ENCODE peak calls at places on chromosomes 3 and 15, in six cellular contexts. L is CD4-positive, alpha-beta T cell; E is progenitor cell of endocrine pancreas; X is T-helper 2 cell; V is posterior cingulate gyrus; C is Calu3. O is an unnamed sample.

GRCh38 chr15:26974120-26974780 is 3.3 kb downstream of the GABRG3 start:
- DNase-seq in L (no peak), E (no peak), X (no peak), V (no peak), C (no peak), O (peak)

GRCh38 chr15:57045741-57046382 is 127.4 kb downstream of the TCF12 start:
- DNase-seq in L (no peak), E (no peak), X (no peak), V (no peak), C (no peak), O (no peak)

GRCh38 chr15:69307939-69308338 is 9.2 kb downstream of the PAQR5 start:
- DNase-seq in L (no peak), E (no peak), X (no peak), V (no peak), C (no peak), O (no peak)

GRCh38 chr3:86929046-86929445 is 61.9 kb downstream of the VGLL3 start:
- DNase-seq in L (no peak), E (no peak), X (no peak), V (no peak), C (no peak), O (no peak)

GRCh38 chr3:69212411-69213160 is 90.2 kb upstream of the LMOD3 start:
- DNase-seq in L (no peak), E (no peak), X (no peak), V (no peak), C (peak), O (peak)

GRCh38 chr15:100686021-100686724 is 83.8 kb downstream of the ASB7 start:
- DNase-seq in L (no peak), E (no peak), X (no peak), V (no peak), C (no peak), O (no peak)

GRCh38 chr15:30984542-30984941 is 6.9 kb downstream of the MTMR10 start:
- DNase-seq in L (no peak), E (no peak), X (no peak), V (no peak), C (no peak), O (no peak)

GRCh38 chr15:91369823-91370222 is 269.8 kb downstream of the SV2B start:
- DNase-seq in L (no peak), E (no peak), X (no peak), V (no peak), C (no peak), O (no peak)

GRCh38 chr3:183576487-183577107 is 21.1 kb upstream of the KLHL6 start:
- DNase-seq in L (no peak), E (no peak), X (no peak), V (no peak), C (no peak), O (no peak)

GRCh38 chr3:13133471-13133981 is 60.3 kb upstream of the IQSEC1 start:
- DNase-seq in L (no peak), E (no peak), X (no peak), V (no peak), C (no peak), O (no peak)

GRCh38 chr3:99526927-99527326 is 111.5 kb upstream of the COL8A1 start:
- DNase-seq in L (no peak), E (no peak), X (no peak), V (no peak), C (no peak), O (no peak)

GRCh38 chr3:74045000-74045399 is 420.3 kb upstream of the PDZRN3 start:
- DNase-seq in L (no peak), E (no peak), X (no peak), V (no peak), C (no peak), O (no peak)

GRCh38 chr3:25582242-25582641 is 82.5 kb downstream of the TOP2B start:
- DNase-seq in L (no peak), E (no peak), X (no peak), V (no peak), C (no peak), O (peak)

GRCh38 chr3:25457642-25458419 is 29.8 kb downstream of the RARB start:
- DNase-seq in L (no peak), E (no peak), X (no peak), V (no peak), C (no peak), O (no peak)

GRCh38 chr15:87577336-87577735 is 679.2 kb downstream of the NTRK3 start:
- DNase-seq in L (no peak), E (no peak), X (no peak), V (no peak), C (no peak), O (no peak)

GRCh38 chr3:154018100-154018696 is 103.0 kb upstream of the ARHGEF26 start:
- DNase-seq in L (peak), E (peak), X (no peak), V (no peak), C (peak), O (peak)

GRCh38 chr3:155870945-155871745 is 695 bp downstream of the GMPS start:
- DNase-seq in L (peak), E (peak), X (peak), V (peak), C (peak), O (no peak)

GRCh38 chr3:113897373-113897777 is 50.4 kb upstream of the ZDHHC23 start:
- DNase-seq in L (no peak), E (no peak), X (no peak), V (no peak), C (peak), O (no peak)

GRCh38 chr3:149401215-149401925 is 23.9 kb upstream of the TM4SF1 start:
- DNase-seq in L (no peak), E (no peak), X (no peak), V (no peak), C (peak), O (peak)

GRCh38 chr3:16181361-16181760 is 6.9 kb downstream of the GALNT15 start:
- DNase-seq in L (no peak), E (no peak), X (no peak), V (no peak), C (no peak), O (no peak)

GRCh38 chr3:104547040-104547439 is 819.7 kb upstream of the ALCAM start:
- DNase-seq in L (no peak), E (no peak), X (no peak), V (no peak), C (no peak), O (no peak)

GRCh38 chr15:34708422-34708821 is 46.4 kb downstream of the GJD2 start:
- DNase-seq in L (no peak), E (no peak), X (no peak), V (no peak), C (no peak), O (peak)

GRCh38 chr3:45884368-45885201 is 1.8 kb upstream of the CCR9 start:
- DNase-seq in L (no peak), E (no peak), X (no peak), V (peak), C (no peak), O (no peak)

GRCh38 chr3:64693031-64693430 is 5.2 kb upstream of the ADAMTS9 start:
- DNase-seq in L (no peak), E (no peak), X (no peak), V (no peak), C (peak), O (no peak)

GRCh38 chr3:142315083-142315482 is 89.7 kb upstream of the GK5 start:
- DNase-seq in L (no peak), E (no peak), X (no peak), V (no peak), C (no peak), O (peak)

GRCh38 chr3:148173836-148174235 is 523.9 kb upstream of the AGTR1 start:
- DNase-seq in L (no peak), E (no peak), X (no peak), V (no peak), C (no peak), O (no peak)

GRCh38 chr3:52221563-52222318 is 3.7 kb downstream of the TLR9 start:
- DNase-seq in L (peak), E (no peak), X (no peak), V (no peak), C (no peak), O (no peak)